ENCODE peak calls at places on chromosomes 7 and 10, in four cellular contexts. One of them, this sample, is unnamed.

GRCh38 chr7:33779216-33779615 is 126.1 kb upstream of the BMPER start:
- DNase-seq in MM.1S: no peak
- DNase-seq in dorsolateral prefrontal cortex: no peak
- DNase-seq in PC-9: no peak
- DNase-seq in this sample: no peak

GRCh38 chr10:119412244-119412750 is 130.2 kb downstream of the RGS10 start:
- DNase-seq in MM.1S: no peak
- DNase-seq in dorsolateral prefrontal cortex: peak; percentile 36
- DNase-seq in PC-9: no peak
- DNase-seq in this sample: no peak

GRCh38 chr7:1240917-1241509 is 8.3 kb downstream of the UNCX start:
- DNase-seq in dorsolateral prefrontal cortex: no peak
- DNase-seq in MM.1S: no peak
- DNase-seq in PC-9: no peak
- DNase-seq in this sample: no peak

GRCh38 chr7:107971613-107972012 is 31.3 kb downstream of the LAMB1 start:
- DNase-seq in dorsolateral prefrontal cortex: no peak
- DNase-seq in PC-9: no peak
- DNase-seq in MM.1S: no peak
- DNase-seq in this sample: no peak

GRCh38 chr10:42963302-42963701 is 113.6 kb upstream of the RET start:
- DNase-seq in dorsolateral prefrontal cortex: no peak
- DNase-seq in MM.1S: no peak
- DNase-seq in PC-9: no peak
- DNase-seq in this sample: no peak

GRCh38 chr10:31607481-31607880 is 288.5 kb downstream of the ZEB1 start:
- DNase-seq in MM.1S: no peak
- DNase-seq in dorsolateral prefrontal cortex: no peak
- DNase-seq in PC-9: no peak
- DNase-seq in this sample: no peak

GRCh38 chr10:90966146-90966545 is 45.3 kb upstream of the ANKRD1 start:
- DNase-seq in MM.1S: no peak
- DNase-seq in PC-9: no peak
- DNase-seq in dorsolateral prefrontal cortex: no peak
- DNase-seq in this sample: no peak

GRCh38 chr7:101862280-101863220 is 45.1 kb downstream of the CUX1 start:
- DNase-seq in dorsolateral prefrontal cortex: no peak
- DNase-seq in MM.1S: no peak
- DNase-seq in PC-9: no peak
- DNase-seq in this sample: no peak

GRCh38 chr10:101103430-101103829 is 27.7 kb upstream of the TLX1 start:
- DNase-seq in PC-9: no peak
- DNase-seq in MM.1S: no peak
- DNase-seq in dorsolateral prefrontal cortex: no peak
- DNase-seq in this sample: no peak

GRCh38 chr10:6327906-6328707 is 125.4 kb downstream of the PFKFB3 start:
- DNase-seq in MM.1S: no peak
- DNase-seq in PC-9: no peak
- DNase-seq in dorsolateral prefrontal cortex: peak; percentile 42
- DNase-seq in this sample: no peak

GRCh38 chr7:123039269-123039668 is 43.8 kb upstream of the TAS2R16 start:
- DNase-seq in MM.1S: no peak
- DNase-seq in dorsolateral prefrontal cortex: no peak
- DNase-seq in PC-9: no peak
- DNase-seq in this sample: no peak

GRCh38 chr7:80324032-80324431 is 187.8 kb downstream of the GNAT3 start:
- DNase-seq in dorsolateral prefrontal cortex: no peak
- DNase-seq in PC-9: peak; percentile 59
- DNase-seq in MM.1S: no peak
- DNase-seq in this sample: no peak

GRCh38 chr7:130891254-130892094 is 157.5 kb upstream of the KLF14 start:
- DNase-seq in PC-9: no peak
- DNase-seq in dorsolateral prefrontal cortex: no peak
- DNase-seq in MM.1S: no peak
- DNase-seq in this sample: no peak

GRCh38 chr7:156777364-156778069 is 115.5 kb downstream of the LMBR1 start:
- DNase-seq in PC-9: no peak
- DNase-seq in MM.1S: no peak
- DNase-seq in dorsolateral prefrontal cortex: no peak
- DNase-seq in this sample: no peak

GRCh38 chr7:94160719-94161435 is 156.7 kb upstream of the BET1 start:
- DNase-seq in dorsolateral prefrontal cortex: no peak
- DNase-seq in PC-9: no peak
- DNase-seq in MM.1S: peak; percentile 79
- DNase-seq in this sample: peak; percentile 54

GRCh38 chr10:103709341-103709920 is 145.9 kb downstream of the SH3PXD2A start:
- DNase-seq in PC-9: no peak
- DNase-seq in MM.1S: no peak
- DNase-seq in dorsolateral prefrontal cortex: peak; percentile 56
- DNase-seq in this sample: no peak

GRCh38 chr10:49273626-49274025 is 25.3 kb upstream of the C10orf71 start:
- DNase-seq in MM.1S: no peak
- DNase-seq in dorsolateral prefrontal cortex: no peak
- DNase-seq in PC-9: no peak
- DNase-seq in this sample: no peak

GRCh38 chr7:45894665-45895062 is 6.4 kb downstream of the IGFBP1 start:
- DNase-seq in PC-9: no peak
- DNase-seq in dorsolateral prefrontal cortex: no peak
- DNase-seq in MM.1S: no peak
- DNase-seq in this sample: no peak

GRCh38 chr10:118276203-118276602 is 65.9 kb downstream of the FAM204A start:
- DNase-seq in MM.1S: no peak
- DNase-seq in dorsolateral prefrontal cortex: no peak
- DNase-seq in PC-9: no peak
- DNase-seq in this sample: no peak

DNA sequence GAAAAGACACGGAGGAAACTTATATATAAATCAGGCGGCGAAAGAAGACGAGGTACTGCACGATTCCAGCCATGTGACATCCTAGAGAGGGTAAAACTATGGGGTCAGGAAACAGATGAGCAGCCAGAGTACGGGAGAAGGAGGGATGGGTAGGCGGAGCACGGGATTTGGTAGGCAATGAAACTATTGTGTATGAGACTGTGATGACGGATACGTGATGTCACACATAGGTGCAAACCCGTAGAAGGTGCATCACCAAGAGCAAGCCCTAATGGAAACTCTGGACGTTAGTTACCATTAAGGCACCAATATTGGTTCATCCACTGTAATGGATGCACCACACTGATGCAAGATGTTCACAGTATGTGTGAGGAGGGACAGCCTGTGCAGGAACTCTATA is 93.8 kb upstream of the MGMT start:
- DNase-seq in dorsolateral prefrontal cortex: no peak
- DNase-seq in PC-9: no peak
- DNase-seq in MM.1S: no peak
- DNase-seq in this sample: no peak
- H3K4me3 ChIP-seq in dorsolateral prefrontal cortex: no peak overlapping the region
- H3K4me3 ChIP-seq in PC-9: no peak overlapping the region
- H3K4me3 ChIP-seq in MM.1S: no peak overlapping the region
- H3K4me3 ChIP-seq in this sample: no peak overlapping the region

GRCh38 chr7:143914938-143915337 is 13.0 kb upstream of the TCAF1 start:
- DNase-seq in dorsolateral prefrontal cortex: no peak
- DNase-seq in PC-9: no peak
- DNase-seq in MM.1S: no peak
- DNase-seq in this sample: no peak
- TF ChIP-seq CTCF in dorsolateral prefrontal cortex: no peak
- TF ChIP-seq CTCF in PC-9: no peak
- TF ChIP-seq CTCF in MM.1S: no peak
- TF ChIP-seq CTCF in this sample: no peak

GRCh38 chr7:2799253-2799652 is 44.9 kb downstream of the GNA12 start:
- DNase-seq in dorsolateral prefrontal cortex: no peak
- DNase-seq in PC-9: no peak
- DNase-seq in MM.1S: no peak
- DNase-seq in this sample: no peak

GRCh38 chr7:2798669-2799068 is 45.4 kb downstream of the GNA12 start:
- DNase-seq in MM.1S: no peak
- DNase-seq in dorsolateral prefrontal cortex: no peak
- DNase-seq in PC-9: no peak
- DNase-seq in this sample: no peak

GRCh38 chr7:2795906-2796305 is 48.2 kb downstream of the GNA12 start:
- DNase-seq in dorsolateral prefrontal cortex: no peak
- DNase-seq in PC-9: no peak
- DNase-seq in MM.1S: no peak
- DNase-seq in this sample: no peak

GRCh38 chr7:2794836-2795636 is 49.1 kb downstream of the GNA12 start:
- DNase-seq in PC-9: no peak
- DNase-seq in dorsolateral prefrontal cortex: no peak
- DNase-seq in MM.1S: no peak
- DNase-seq in this sample: no peak

GRCh38 chr7:2796358-2797352 is 47.5 kb downstream of the GNA12 start:
- DNase-seq in dorsolateral prefrontal cortex: peak; percentile 53
- DNase-seq in MM.1S: no peak
- DNase-seq in PC-9: no peak
- DNase-seq in this sample: no peak
- H3K4me3 ChIP-seq in dorsolateral prefrontal cortex: no peak overlapping the region
- H3K4me3 ChIP-seq in MM.1S: no peak overlapping the region
- H3K4me3 ChIP-seq in PC-9: no peak overlapping the region
- H3K4me3 ChIP-seq in this sample: no peak overlapping the region

DNA sequence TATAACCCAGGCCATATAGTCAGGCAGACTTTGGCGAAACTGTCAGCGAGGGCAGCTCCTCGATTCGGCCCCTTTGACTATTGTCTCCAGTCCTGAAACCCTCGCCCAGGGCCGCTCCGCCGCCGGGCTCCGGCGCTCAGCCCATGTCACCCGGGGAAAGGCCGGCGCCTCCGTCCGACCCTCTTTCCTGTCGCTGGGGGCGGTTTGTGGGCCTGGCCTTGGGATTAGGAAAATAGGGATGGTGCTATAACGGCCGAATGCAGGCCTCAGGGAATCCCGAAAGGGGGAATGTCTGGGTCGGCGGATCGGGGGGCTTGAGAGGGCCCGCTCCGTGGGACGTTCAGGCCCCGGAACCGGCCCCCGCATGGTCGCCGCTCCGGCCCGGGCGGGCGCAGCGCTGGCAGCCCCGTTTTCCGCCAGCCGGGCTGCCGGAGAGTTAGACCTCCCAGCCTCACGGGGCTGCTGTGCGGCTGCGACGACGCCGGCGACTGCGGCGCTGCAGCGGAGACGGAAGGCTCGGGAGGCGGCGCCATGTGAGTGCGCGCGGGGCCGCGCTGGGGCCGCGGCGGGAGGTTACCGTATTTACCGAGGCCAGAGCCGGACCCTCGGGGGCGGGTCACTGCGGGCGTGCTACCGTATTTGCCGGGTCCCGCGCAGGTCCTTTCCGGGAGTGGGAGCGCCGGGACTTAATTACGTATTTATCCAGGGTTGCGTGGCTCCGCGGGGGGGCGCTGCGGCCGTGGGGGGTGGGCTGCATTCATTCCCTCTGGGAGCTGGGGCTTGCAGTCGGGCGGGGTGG is 25.9 kb downstream of the ZNF775 start:
- DNase-seq in PC-9: peak; percentile 83
- DNase-seq in MM.1S: peak; percentile 97
- DNase-seq in dorsolateral prefrontal cortex: peak; percentile 88
- DNase-seq in this sample: peak; percentile 64
- TF ChIP-seq CTCF in PC-9: peak; percentile 37
- TF ChIP-seq CTCF in MM.1S: peak; percentile 50
- TF ChIP-seq CTCF in dorsolateral prefrontal cortex: peak; percentile 54
- TF ChIP-seq CTCF in this sample: peak; percentile 19

DNA sequence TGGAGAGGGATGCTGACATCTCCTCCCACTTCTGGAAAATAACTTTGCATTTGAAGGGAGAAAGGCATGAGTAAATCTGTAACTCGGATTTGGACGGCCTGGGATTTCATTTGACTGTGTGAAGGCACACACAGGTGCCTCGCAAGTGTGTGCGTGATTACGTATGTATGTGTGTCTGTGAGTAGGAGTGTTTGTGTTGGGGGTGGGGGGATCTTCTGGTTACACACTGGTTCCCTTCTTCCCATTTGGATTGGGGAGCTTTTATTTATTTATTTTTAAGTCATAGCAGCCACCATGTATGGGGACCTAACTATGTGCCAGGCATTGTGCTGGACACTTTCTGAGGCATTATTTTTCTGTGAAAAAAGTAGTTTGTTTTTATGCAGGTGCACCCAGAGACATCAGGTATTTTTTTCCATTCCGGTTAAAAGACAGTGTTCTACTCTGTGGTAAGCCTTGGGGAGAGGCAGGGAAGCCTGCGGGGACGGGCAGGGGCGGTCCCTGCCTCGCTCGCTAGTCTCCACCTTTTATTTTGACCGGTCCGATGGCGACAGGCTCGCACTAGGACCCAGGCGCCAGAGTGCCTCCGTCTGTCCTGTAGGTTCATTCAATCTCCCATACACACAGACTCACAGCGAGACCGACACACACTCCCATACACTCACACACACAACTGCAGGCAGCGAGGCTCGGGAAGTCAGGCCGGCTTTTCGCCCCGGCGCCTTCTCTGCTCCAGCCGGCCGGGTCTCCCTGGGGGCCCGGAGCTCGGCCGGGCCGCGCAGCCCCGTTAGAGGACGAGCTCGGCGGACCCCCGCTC is at the start of gene MXI1:
- DNase-seq in dorsolateral prefrontal cortex: peak; percentile 92
- DNase-seq in MM.1S: peak; percentile 88
- DNase-seq in PC-9: peak; percentile 59
- DNase-seq in this sample: no peak
- H3K4me3 ChIP-seq in dorsolateral prefrontal cortex: peak within 1 kb of the TSS; percentile 79
- H3K4me3 ChIP-seq in MM.1S: peak within 1 kb of the TSS; percentile 71
- H3K4me3 ChIP-seq in PC-9: peak within 1 kb of the TSS; percentile 80
- H3K4me3 ChIP-seq in this sample: peak within 1 kb of the TSS; percentile 63

This sample was measured in GM12864.